ENCODE peak calls at places on chromosome 1, in eight cellular contexts. One of them, this sample, is unnamed.

GRCh38 chr1:162384116-162384515 is 2.6 kb downstream of the C1orf226 start:
- DNase-seq in PC-9: no peak
- DNase-seq in astrocyte of the spinal cord: no peak
- DNase-seq in brain microvascular endothelial cell: no peak
- DNase-seq in tibial artery: peak; percentile 37
- DNase-seq in psoas muscle: no peak
- DNase-seq in GM12865: no peak
- DNase-seq in Peyer's patch: no peak
- DNase-seq in this sample: no peak

GRCh38 chr1:24283326-24284155 is 35.6 kb upstream of the GRHL3 start:
- DNase-seq in psoas muscle: no peak
- DNase-seq in tibial artery: no peak
- DNase-seq in GM12865: no peak
- DNase-seq in brain microvascular endothelial cell: peak; percentile 70
- DNase-seq in astrocyte of the spinal cord: peak; percentile 85
- DNase-seq in PC-9: peak; percentile 90
- DNase-seq in Peyer's patch: no peak
- DNase-seq in this sample: no peak

GRCh38 chr1:228156518-228156875 is 6.8 kb downstream of the GJC2 start:
- DNase-seq in astrocyte of the spinal cord: no peak
- DNase-seq in PC-9: no peak
- DNase-seq in brain microvascular endothelial cell: no peak
- DNase-seq in Peyer's patch: no peak
- DNase-seq in psoas muscle: peak; percentile 43
- DNase-seq in tibial artery: peak; percentile 58
- DNase-seq in GM12865: no peak
- DNase-seq in this sample: no peak

GRCh38 chr1:3780901-3781300 is 8.4 kb downstream of the SMIM1 start:
- DNase-seq in astrocyte of the spinal cord: no peak
- DNase-seq in tibial artery: no peak
- DNase-seq in GM12865: no peak
- DNase-seq in Peyer's patch: no peak
- DNase-seq in brain microvascular endothelial cell: no peak
- DNase-seq in psoas muscle: peak; percentile 41
- DNase-seq in PC-9: no peak
- DNase-seq in this sample: no peak

GRCh38 chr1:83509229-83509870 is 489.6 kb downstream of the TTLL7 start:
- DNase-seq in tibial artery: no peak
- DNase-seq in brain microvascular endothelial cell: no peak
- DNase-seq in GM12865: no peak
- DNase-seq in PC-9: no peak
- DNase-seq in psoas muscle: no peak
- DNase-seq in astrocyte of the spinal cord: no peak
- DNase-seq in Peyer's patch: no peak
- DNase-seq in this sample: no peak

GRCh38 chr1:245771521-245772281 is 616.9 kb downstream of the KIF26B start:
- DNase-seq in tibial artery: no peak
- DNase-seq in Peyer's patch: no peak
- DNase-seq in brain microvascular endothelial cell: peak; percentile 88
- DNase-seq in PC-9: no peak
- DNase-seq in psoas muscle: no peak
- DNase-seq in GM12865: no peak
- DNase-seq in astrocyte of the spinal cord: peak; percentile 93
- DNase-seq in this sample: no peak

GRCh38 chr1:30512253-30512921 is 211.0 kb downstream of the MATN1 start:
- DNase-seq in psoas muscle: no peak
- DNase-seq in Peyer's patch: no peak
- DNase-seq in PC-9: no peak
- DNase-seq in astrocyte of the spinal cord: peak; percentile 8
- DNase-seq in brain microvascular endothelial cell: peak; percentile 30
- DNase-seq in GM12865: no peak
- DNase-seq in tibial artery: peak; percentile 53
- DNase-seq in this sample: no peak

GRCh38 chr1:211579434-211580302 is 707 bp upstream of the SLC30A1 start:
- DNase-seq in PC-9: peak; percentile 57
- DNase-seq in astrocyte of the spinal cord: no peak
- DNase-seq in GM12865: no peak
- DNase-seq in Peyer's patch: peak; percentile 92
- DNase-seq in tibial artery: no peak
- DNase-seq in brain microvascular endothelial cell: no peak
- DNase-seq in psoas muscle: no peak
- DNase-seq in this sample: no peak

GRCh38 chr1:117670996-117671780 is 65.3 kb downstream of the TENT5C start:
- DNase-seq in psoas muscle: no peak
- DNase-seq in tibial artery: no peak
- DNase-seq in PC-9: no peak
- DNase-seq in GM12865: no peak
- DNase-seq in Peyer's patch: no peak
- DNase-seq in astrocyte of the spinal cord: no peak
- DNase-seq in brain microvascular endothelial cell: no peak
- DNase-seq in this sample: no peak
- H3K4me3 ChIP-seq in psoas muscle: no peak overlapping the region
- H3K4me3 ChIP-seq in tibial artery: no peak overlapping the region
- H3K4me3 ChIP-seq in PC-9: no peak overlapping the region
- H3K4me3 ChIP-seq in GM12865: no peak overlapping the region
- H3K4me3 ChIP-seq in Peyer's patch: no peak overlapping the region
- H3K4me3 ChIP-seq in astrocyte of the spinal cord: no peak overlapping the region
- H3K4me3 ChIP-seq in brain microvascular endothelial cell: no peak overlapping the region
- H3K4me3 ChIP-seq in this sample: no peak overlapping the region

DNA sequence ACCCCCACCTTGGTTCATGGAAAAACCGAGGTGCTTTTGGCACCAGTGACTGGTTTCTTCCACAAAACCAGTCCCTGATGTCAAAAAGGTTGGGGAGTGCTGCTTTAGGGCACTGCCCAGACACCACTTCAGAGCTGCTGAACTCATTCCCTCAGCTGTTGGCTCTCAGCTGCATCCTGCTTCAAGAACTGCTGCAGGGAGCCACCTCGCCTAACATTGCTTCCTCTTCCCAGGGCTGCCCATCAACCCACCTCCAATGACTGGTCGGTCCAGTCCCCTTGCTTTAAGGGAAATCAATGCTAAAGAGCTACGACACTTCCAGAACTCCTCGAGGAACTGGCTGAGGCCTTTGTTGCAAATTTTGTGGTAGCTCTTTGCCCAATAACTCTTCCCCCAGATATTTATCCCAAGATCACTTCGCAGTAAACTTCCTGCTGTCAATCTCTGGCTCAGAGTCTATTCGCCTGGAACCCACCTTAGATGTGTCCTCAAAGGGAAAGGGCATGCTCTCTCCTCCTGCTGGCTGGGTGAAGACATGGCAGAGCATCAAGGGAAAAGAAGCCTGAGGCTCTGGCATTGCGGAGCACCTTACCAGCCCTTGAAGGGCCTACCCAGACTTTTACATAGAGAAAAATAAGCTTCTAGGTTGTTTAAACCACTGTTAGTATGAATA is 29.0 kb downstream of the C1orf52 start:
- DNase-seq in tibial artery: no peak
- DNase-seq in Peyer's patch: no peak
- DNase-seq in astrocyte of the spinal cord: no peak
- DNase-seq in psoas muscle: no peak
- DNase-seq in PC-9: no peak
- DNase-seq in brain microvascular endothelial cell: no peak
- DNase-seq in GM12865: peak; percentile 13
- DNase-seq in this sample: no peak
- TF ChIP-seq CTCF in tibial artery: no peak
- TF ChIP-seq CTCF in Peyer's patch: peak; percentile 6
- TF ChIP-seq CTCF in astrocyte of the spinal cord: peak; percentile 32
- TF ChIP-seq CTCF in psoas muscle: no peak
- TF ChIP-seq CTCF in PC-9: peak; percentile 47
- TF ChIP-seq CTCF in brain microvascular endothelial cell: peak; percentile 64
- TF ChIP-seq CTCF in GM12865: peak; percentile 22
- TF ChIP-seq CTCF in this sample: peak; percentile 25

GRCh38 chr1:156082111-156083091 is at the start of gene MEX3A:
- DNase-seq in GM12865: peak; percentile 58
- DNase-seq in astrocyte of the spinal cord: peak; percentile 82
- DNase-seq in Peyer's patch: peak; percentile 54
- DNase-seq in tibial artery: peak; percentile 82
- DNase-seq in PC-9: peak; percentile 44
- DNase-seq in psoas muscle: peak; percentile 83
- DNase-seq in brain microvascular endothelial cell: peak; percentile 68
- DNase-seq in this sample: peak; percentile 78

GRCh38 chr1:156079762-156080597 is 2.3 kb downstream of the MEX3A start:
- DNase-seq in tibial artery: no peak
- DNase-seq in GM12865: no peak
- DNase-seq in psoas muscle: no peak
- DNase-seq in PC-9: no peak
- DNase-seq in astrocyte of the spinal cord: no peak
- DNase-seq in brain microvascular endothelial cell: no peak
- DNase-seq in Peyer's patch: no peak
- DNase-seq in this sample: no peak

GRCh38 chr1:156080598-156081173 is 1.6 kb downstream of the MEX3A start:
- DNase-seq in brain microvascular endothelial cell: no peak
- DNase-seq in astrocyte of the spinal cord: no peak
- DNase-seq in GM12865: no peak
- DNase-seq in tibial artery: no peak
- DNase-seq in psoas muscle: no peak
- DNase-seq in Peyer's patch: no peak
- DNase-seq in PC-9: no peak
- DNase-seq in this sample: no peak

GRCh38 chr1:156083800-156084790 is 1.8 kb upstream of the MEX3A start:
- DNase-seq in psoas muscle: no peak
- DNase-seq in brain microvascular endothelial cell: no peak
- DNase-seq in astrocyte of the spinal cord: no peak
- DNase-seq in Peyer's patch: no peak
- DNase-seq in GM12865: no peak
- DNase-seq in PC-9: no peak
- DNase-seq in tibial artery: no peak
- DNase-seq in this sample: no peak

DNA sequence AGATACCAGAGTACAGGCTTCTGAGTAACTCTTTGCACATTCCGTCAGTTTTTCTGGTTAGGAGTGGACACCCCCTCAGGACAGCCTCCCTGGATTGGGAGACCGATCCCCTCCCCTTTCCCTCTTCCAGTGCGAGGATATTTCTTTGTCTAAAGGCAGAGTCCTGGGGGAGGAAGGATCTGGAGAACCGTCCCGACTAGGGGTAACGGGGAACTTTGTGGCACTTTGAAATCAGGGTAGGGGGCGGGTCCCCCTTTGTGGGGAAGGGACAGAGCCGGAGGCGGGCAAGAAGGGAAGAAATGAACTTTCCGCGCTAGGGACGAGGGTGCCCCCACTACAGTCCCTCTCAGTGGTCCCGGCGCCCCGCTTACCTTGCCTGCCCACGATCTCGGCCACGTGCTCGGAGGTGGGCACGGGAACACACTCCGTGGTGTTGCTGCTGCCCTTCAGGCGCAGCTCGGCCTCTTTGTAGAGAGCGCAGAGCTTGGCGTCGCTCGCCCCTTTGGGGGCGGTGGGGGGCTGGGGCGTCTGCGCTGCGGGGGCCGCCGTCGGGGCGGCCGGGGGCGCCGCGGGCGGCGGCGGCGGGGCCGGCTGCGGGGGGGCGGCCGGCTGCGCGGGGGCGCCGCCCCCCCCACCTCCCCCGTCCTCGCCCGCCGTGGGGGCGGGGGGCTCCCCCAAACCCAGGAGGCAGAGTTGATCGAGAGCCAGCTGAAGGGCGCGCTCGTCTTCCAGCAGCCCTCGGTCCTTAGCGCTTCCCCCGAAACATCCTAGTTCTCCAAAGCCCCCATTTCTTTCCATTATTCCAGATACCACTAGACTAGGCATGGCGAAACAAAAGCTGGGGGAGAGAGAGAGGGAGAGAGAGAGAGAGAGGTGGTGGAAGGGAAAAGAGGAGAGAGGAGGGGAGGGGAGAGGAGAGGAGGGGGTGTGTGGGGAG is 823 bp downstream of the MEX3A start:
- DNase-seq in tibial artery: no peak
- DNase-seq in astrocyte of the spinal cord: no peak
- DNase-seq in GM12865: no peak
- DNase-seq in Peyer's patch: no peak
- DNase-seq in psoas muscle: no peak
- DNase-seq in brain microvascular endothelial cell: no peak
- DNase-seq in PC-9: no peak
- DNase-seq in this sample: no peak
- H3K4me3 ChIP-seq in tibial artery: peak overlapping the region; percentile 79
- H3K4me3 ChIP-seq in astrocyte of the spinal cord: peak overlapping the region; percentile 86
- H3K4me3 ChIP-seq in GM12865: peak overlapping the region; percentile 76
- H3K4me3 ChIP-seq in Peyer's patch: peak overlapping the region; percentile 80
- H3K4me3 ChIP-seq in psoas muscle: peak overlapping the region; percentile 89
- H3K4me3 ChIP-seq in brain microvascular endothelial cell: peak overlapping the region; percentile 80
- H3K4me3 ChIP-seq in PC-9: peak overlapping the region; percentile 100
- H3K4me3 ChIP-seq in this sample: peak overlapping the region; percentile 88

GRCh38 chr1:27351541-27352107 is 9.8 kb downstream of the SYTL1 start:
- DNase-seq in tibial artery: no peak
- DNase-seq in astrocyte of the spinal cord: no peak
- DNase-seq in psoas muscle: no peak
- DNase-seq in PC-9: no peak
- DNase-seq in brain microvascular endothelial cell: no peak
- DNase-seq in GM12865: no peak
- DNase-seq in Peyer's patch: no peak
- DNase-seq in this sample: no peak

GRCh38 chr1:27349784-27350672 is 8.2 kb downstream of the SYTL1 start:
- DNase-seq in psoas muscle: peak; percentile 71
- DNase-seq in brain microvascular endothelial cell: peak; percentile 53
- DNase-seq in tibial artery: no peak
- DNase-seq in PC-9: no peak
- DNase-seq in GM12865: no peak
- DNase-seq in astrocyte of the spinal cord: peak; percentile 59
- DNase-seq in Peyer's patch: no peak
- DNase-seq in this sample: peak; percentile 69

GRCh38 chr1:27353166-27353565 is 11.3 kb downstream of the SYTL1 start:
- DNase-seq in brain microvascular endothelial cell: no peak
- DNase-seq in astrocyte of the spinal cord: no peak
- DNase-seq in tibial artery: no peak
- DNase-seq in GM12865: no peak
- DNase-seq in Peyer's patch: no peak
- DNase-seq in PC-9: no peak
- DNase-seq in psoas muscle: no peak
- DNase-seq in this sample: no peak

GRCh38 chr1:27348861-27349783 is 7.3 kb downstream of the SYTL1 start:
- DNase-seq in Peyer's patch: peak; percentile 35
- DNase-seq in GM12865: no peak
- DNase-seq in brain microvascular endothelial cell: no peak
- DNase-seq in tibial artery: no peak
- DNase-seq in PC-9: peak; percentile 50
- DNase-seq in psoas muscle: no peak
- DNase-seq in astrocyte of the spinal cord: peak; percentile 41
- DNase-seq in this sample: no peak

DNA sequence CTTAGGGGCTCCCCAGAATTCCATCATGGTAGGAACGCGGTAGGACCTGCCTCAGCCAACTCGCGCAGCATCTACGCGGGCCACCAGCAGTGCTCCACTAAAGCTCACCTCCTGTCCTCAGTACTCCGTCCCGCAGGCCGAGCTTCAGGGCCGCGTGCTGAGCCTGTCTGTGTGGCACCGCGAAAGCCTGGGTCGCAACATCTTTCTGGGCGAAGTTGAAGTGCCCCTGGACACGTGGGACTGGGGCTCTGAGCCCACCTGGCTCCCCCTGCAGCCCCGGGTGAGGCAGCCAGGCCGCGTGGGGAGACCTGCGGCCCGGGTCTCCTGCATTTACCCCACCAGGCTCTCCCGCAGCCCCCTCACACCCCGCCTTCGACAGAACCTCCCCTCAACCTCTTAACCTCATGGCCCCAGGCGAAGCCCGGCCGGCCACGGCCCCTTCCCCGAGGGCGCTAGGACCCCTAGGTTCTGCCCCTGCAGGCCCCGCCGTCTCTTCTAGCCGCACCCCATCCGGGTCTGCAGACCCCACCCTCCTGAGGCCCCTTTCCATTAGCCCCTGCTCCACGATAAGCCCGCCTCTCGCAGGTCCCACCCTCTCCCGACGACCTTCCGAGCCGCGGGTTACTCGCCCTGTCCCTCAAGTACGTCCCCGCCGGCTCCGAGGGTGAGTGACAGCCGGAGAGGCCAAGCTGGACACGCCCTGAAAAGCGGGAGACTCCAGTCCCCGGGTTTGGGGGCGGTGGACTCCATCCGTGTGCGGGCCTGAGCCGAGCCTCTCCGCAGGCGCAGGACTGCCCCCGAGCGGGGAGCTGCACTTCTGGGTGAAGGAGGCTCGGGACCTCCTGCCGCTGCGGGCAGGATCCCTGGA is 9.1 kb downstream of the SYTL1 start:
- DNase-seq in psoas muscle: peak; percentile 73
- DNase-seq in astrocyte of the spinal cord: peak; percentile 11
- DNase-seq in Peyer's patch: no peak
- DNase-seq in brain microvascular endothelial cell: no peak
- DNase-seq in GM12865: no peak
- DNase-seq in tibial artery: no peak
- DNase-seq in PC-9: no peak
- DNase-seq in this sample: peak; percentile 61
- TF ChIP-seq CTCF in psoas muscle: no peak
- TF ChIP-seq CTCF in astrocyte of the spinal cord: peak; percentile 13
- TF ChIP-seq CTCF in Peyer's patch: no peak
- TF ChIP-seq CTCF in brain microvascular endothelial cell: peak; percentile 45
- TF ChIP-seq CTCF in GM12865: no peak
- TF ChIP-seq CTCF in tibial artery: no peak
- TF ChIP-seq CTCF in PC-9: no peak
- TF ChIP-seq CTCF in this sample: peak; percentile 23

This sample was measured in heart right ventricle.